ENCODE peak calls at places on chromosomes 11 and 22, in six cellular contexts. One of them, this sample, is unnamed.

GRCh38 chr11:100353083-100353482 is 334.0 kb upstream of the ARHGAP42 start:
- DNase-seq in hepatocyte: no peak
- DNase-seq in right atrium auricular region: no peak
- DNase-seq in right lobe of liver: no peak
- DNase-seq in pancreas: no peak
- DNase-seq in kidney: no peak
- DNase-seq in this sample: no peak

GRCh38 chr11:68954970-68955958 is 25.5 kb downstream of the MRGPRD start:
- DNase-seq in hepatocyte: peak; percentile 36
- DNase-seq in right atrium auricular region: peak; percentile 70
- DNase-seq in right lobe of liver: no peak
- DNase-seq in pancreas: no peak
- DNase-seq in kidney: no peak
- DNase-seq in this sample: peak; percentile 93

GRCh38 chr22:49658902-49659280 is 168.8 kb downstream of the BRD1 start:
- DNase-seq in hepatocyte: no peak
- DNase-seq in right atrium auricular region: no peak
- DNase-seq in right lobe of liver: peak; percentile 12
- DNase-seq in pancreas: no peak
- DNase-seq in kidney: peak; percentile 10
- DNase-seq in this sample: no peak

GRCh38 chr11:69640260-69640994 is 529 bp upstream of the CCND1 start:
- DNase-seq in hepatocyte: no peak
- DNase-seq in right atrium auricular region: no peak
- DNase-seq in right lobe of liver: no peak
- DNase-seq in pancreas: peak; percentile 30
- DNase-seq in kidney: peak; percentile 80
- DNase-seq in this sample: peak; percentile 66

GRCh38 chr11:35334385-35335090 is 84.8 kb downstream of the SLC1A2 start:
- DNase-seq in hepatocyte: peak; percentile 21
- DNase-seq in right atrium auricular region: no peak
- DNase-seq in right lobe of liver: no peak
- DNase-seq in pancreas: no peak
- DNase-seq in kidney: no peak
- DNase-seq in this sample: no peak

GRCh38 chr11:67413266-67413797 is 2.1 kb upstream of the CARNS1 start:
- DNase-seq in hepatocyte: no peak
- DNase-seq in right atrium auricular region: no peak
- DNase-seq in right lobe of liver: no peak
- DNase-seq in pancreas: no peak
- DNase-seq in kidney: no peak
- DNase-seq in this sample: no peak

GRCh38 chr11:74971424-74971823 is 17.3 kb upstream of the NEU3 start:
- DNase-seq in hepatocyte: no peak
- DNase-seq in right atrium auricular region: no peak
- DNase-seq in right lobe of liver: no peak
- DNase-seq in pancreas: no peak
- DNase-seq in kidney: no peak
- DNase-seq in this sample: no peak

GRCh38 chr11:22555901-22556300 is 69.7 kb downstream of the FANCF start:
- DNase-seq in hepatocyte: no peak
- DNase-seq in right atrium auricular region: no peak
- DNase-seq in right lobe of liver: no peak
- DNase-seq in pancreas: no peak
- DNase-seq in kidney: no peak
- DNase-seq in this sample: no peak

GRCh38 chr11:17741487-17741886 is 6.9 kb downstream of the KCNC1 start:
- DNase-seq in hepatocyte: no peak
- DNase-seq in right atrium auricular region: no peak
- DNase-seq in right lobe of liver: no peak
- DNase-seq in pancreas: no peak
- DNase-seq in kidney: peak; percentile 66
- DNase-seq in this sample: peak; percentile 40

GRCh38 chr22:48241658-48242057 is 1479.2 kb downstream of the TBC1D22A start:
- DNase-seq in hepatocyte: no peak
- DNase-seq in right atrium auricular region: peak; percentile 54
- DNase-seq in right lobe of liver: no peak
- DNase-seq in pancreas: no peak
- DNase-seq in kidney: peak; percentile 37
- DNase-seq in this sample: no peak
- H3K9me3 ChIP-seq in hepatocyte: no peaks in the 10 kb centered on the region
- H3K9me3 ChIP-seq in right atrium auricular region: no peaks in the 10 kb centered on the region
- H3K9me3 ChIP-seq in right lobe of liver: no peaks in the 10 kb centered on the region
- H3K9me3 ChIP-seq in pancreas: no peaks in the 10 kb centered on the region
- H3K9me3 ChIP-seq in kidney: no peaks in the 10 kb centered on the region
- H3K9me3 ChIP-seq in this sample: no peaks in the 10 kb centered on the region

DNA sequence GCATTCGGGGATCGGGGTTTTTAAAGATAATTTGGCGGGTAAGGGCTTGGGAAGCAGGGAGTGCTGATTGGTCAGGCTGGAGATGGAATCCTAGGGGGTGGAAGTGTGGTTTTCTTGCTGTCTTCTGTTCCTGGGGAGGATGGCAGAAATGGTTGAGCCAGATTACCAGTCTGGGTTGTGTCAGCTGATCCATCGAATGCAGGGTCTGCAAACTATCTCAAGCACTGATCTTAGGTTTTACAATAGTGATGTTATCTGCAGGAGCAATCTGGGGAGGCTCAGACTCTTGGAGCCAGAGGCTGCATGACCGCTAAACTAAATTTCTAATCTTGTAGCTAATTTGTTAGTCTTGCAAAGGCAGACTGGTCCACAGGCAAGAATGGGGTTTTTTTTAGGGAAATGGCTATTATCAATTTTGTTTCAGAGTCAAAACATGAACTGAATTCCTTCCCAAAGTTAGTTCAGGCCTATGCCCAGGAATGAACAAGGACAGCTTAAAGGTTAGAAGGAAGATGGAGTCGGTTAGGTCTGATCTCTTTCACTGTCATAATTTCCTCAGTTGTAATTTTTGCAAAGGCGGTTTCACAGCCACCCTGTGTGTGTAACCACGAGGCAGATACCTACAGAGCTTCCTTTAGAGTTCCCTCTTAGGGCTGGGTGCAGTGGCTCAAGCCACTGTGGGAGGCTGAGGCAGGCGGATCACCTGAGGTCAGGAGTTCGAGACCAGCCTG is 10.2 kb downstream of the SCGB1A1 start:
- DNase-seq in hepatocyte: no peak
- DNase-seq in right atrium auricular region: no peak
- DNase-seq in right lobe of liver: no peak
- DNase-seq in pancreas: no peak
- DNase-seq in kidney: no peak
- DNase-seq in this sample: no peak
- H3K4me1 ChIP-seq in hepatocyte: peaks cover 35% of the 10 kb centered on the region
- H3K4me1 ChIP-seq in right atrium auricular region: peaks cover 18% of the 10 kb centered on the region
- H3K4me1 ChIP-seq in right lobe of liver: peaks cover 39% of the 10 kb centered on the region
- H3K4me1 ChIP-seq in pancreas: no peaks in the 10 kb centered on the region
- H3K4me1 ChIP-seq in kidney: peaks cover 9% of the 10 kb centered on the region
- H3K4me1 ChIP-seq in this sample: peaks cover 91% of the 10 kb centered on the region

GRCh38 chr11:43576834-43577521 is 103.6 kb upstream of the HSD17B12 start:
- DNase-seq in hepatocyte: peak; percentile 73
- DNase-seq in right atrium auricular region: no peak
- DNase-seq in right lobe of liver: no peak
- DNase-seq in pancreas: no peak
- DNase-seq in kidney: no peak
- DNase-seq in this sample: no peak
- TF ChIP-seq CTCF in hepatocyte: peak; percentile 24
- TF ChIP-seq CTCF in right atrium auricular region: no peak
- TF ChIP-seq CTCF in right lobe of liver: peak; percentile 16
- TF ChIP-seq CTCF in pancreas: no peak
- TF ChIP-seq CTCF in kidney: peak; percentile 21
- TF ChIP-seq CTCF in this sample: peak; percentile 16

GRCh38 chr11:79007811-79008294 is 433.0 kb downstream of the TENM4 start:
- DNase-seq in hepatocyte: peak; percentile 11
- DNase-seq in right atrium auricular region: peak; percentile 48
- DNase-seq in right lobe of liver: no peak
- DNase-seq in pancreas: no peak
- DNase-seq in kidney: no peak
- DNase-seq in this sample: no peak

GRCh38 chr11:79011357-79011756 is 429.5 kb downstream of the TENM4 start:
- DNase-seq in hepatocyte: no peak
- DNase-seq in right atrium auricular region: no peak
- DNase-seq in right lobe of liver: no peak
- DNase-seq in pancreas: no peak
- DNase-seq in kidney: no peak
- DNase-seq in this sample: no peak

DNA sequence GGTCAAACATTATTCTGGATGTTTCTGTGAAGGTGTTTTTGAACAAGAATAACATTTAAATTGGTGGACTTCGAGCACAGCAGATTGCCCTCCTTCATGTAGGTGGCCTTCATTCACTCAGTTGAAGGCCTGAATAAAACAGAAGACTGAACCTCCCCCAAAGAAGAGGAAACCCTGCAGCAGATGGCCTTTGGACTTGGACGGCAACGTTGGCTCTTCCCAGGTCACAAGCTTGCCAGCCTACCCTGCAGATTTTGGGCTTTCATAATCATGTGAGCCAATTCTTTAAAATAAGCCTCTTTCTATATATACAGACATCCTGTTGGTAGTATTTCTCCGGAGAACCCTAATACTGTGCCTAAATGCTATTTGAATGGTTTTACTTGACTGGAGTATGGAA is 432.2 kb upstream of the NARS2 start:
- DNase-seq in hepatocyte: no peak
- DNase-seq in right atrium auricular region: no peak
- DNase-seq in right lobe of liver: peak; percentile 62
- DNase-seq in pancreas: no peak
- DNase-seq in kidney: no peak
- DNase-seq in this sample: no peak
- H3K9me3 ChIP-seq in hepatocyte: no peaks in the 10 kb centered on the region
- H3K9me3 ChIP-seq in right atrium auricular region: peaks cover 14% of the 10 kb centered on the region
- H3K9me3 ChIP-seq in right lobe of liver: no peaks in the 10 kb centered on the region
- H3K9me3 ChIP-seq in pancreas: no peaks in the 10 kb centered on the region
- H3K9me3 ChIP-seq in kidney: peaks cover 5% of the 10 kb centered on the region
- H3K9me3 ChIP-seq in this sample: no peaks in the 10 kb centered on the region

DNA sequence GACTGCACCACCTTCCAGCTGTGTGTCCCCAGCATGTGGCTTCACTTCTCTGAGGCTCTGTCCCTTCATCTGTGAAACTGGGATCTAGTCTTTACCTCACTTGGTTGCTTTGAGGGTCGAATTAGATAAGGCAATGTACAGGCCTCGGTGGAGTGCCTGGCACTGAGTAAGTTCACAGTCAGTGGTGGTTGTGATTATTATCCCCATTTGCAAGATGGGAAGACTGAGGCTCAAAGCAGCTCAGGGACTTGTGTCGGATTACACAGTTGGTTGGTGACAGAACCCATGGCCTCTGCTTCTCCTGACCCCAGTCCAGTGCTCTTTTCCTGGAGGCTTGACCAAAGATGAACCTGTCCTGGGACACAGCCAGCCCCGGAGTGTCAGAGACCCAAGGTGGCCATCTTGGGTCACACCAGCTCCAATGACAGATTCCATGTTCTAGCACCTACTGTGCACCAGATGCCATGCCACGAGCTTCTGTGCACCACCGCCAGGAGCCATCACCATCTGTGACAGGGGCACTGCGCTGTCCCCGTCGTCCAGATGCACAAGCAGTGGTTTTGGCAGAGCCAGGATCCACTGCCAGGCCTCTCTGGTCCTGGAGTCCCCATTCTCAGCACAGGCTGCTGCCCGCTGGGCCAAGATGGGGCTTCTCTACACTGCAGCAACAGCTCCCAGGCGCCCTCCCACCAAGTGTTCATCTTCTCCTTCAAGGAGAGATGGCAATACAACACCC is 60.5 kb downstream of the IGLL1 start:
- DNase-seq in hepatocyte: no peak
- DNase-seq in right atrium auricular region: no peak
- DNase-seq in right lobe of liver: no peak
- DNase-seq in pancreas: no peak
- DNase-seq in kidney: peak; percentile 76
- DNase-seq in this sample: no peak
- H3K4me1 ChIP-seq in hepatocyte: peaks cover 50% of the 10 kb centered on the region
- H3K4me1 ChIP-seq in right atrium auricular region: peaks cover 30% of the 10 kb centered on the region
- H3K4me1 ChIP-seq in right lobe of liver: no peaks in the 10 kb centered on the region
- H3K4me1 ChIP-seq in pancreas: no peaks in the 10 kb centered on the region
- H3K4me1 ChIP-seq in kidney: no peaks in the 10 kb centered on the region
- H3K4me1 ChIP-seq in this sample: no peaks in the 10 kb centered on the region

This sample was measured in sigmoid colon.